ENCODE peak calls at places on chromosomes 1 and 21, in seven cellular contexts. Q, C, M, H, X, Y and L are unnamed samples.

GRCh38 chr1:6003568-6004411 is 11.6 kb upstream of the NPHP4 start:
- DNase-seq in Q (peak; percentile 92), C (no peak), M (no peak), Y (peak; percentile 2), X (no peak), H (peak; percentile 82), L (no peak)

GRCh38 chr1:89953072-89953626 is 41.8 kb upstream of the ZNF326 start:
- DNase-seq in C (peak; percentile 67), M (peak; percentile 91), Q (peak; percentile 18), Y (peak; percentile 30), H (peak; percentile 49), X (peak; percentile 31), L (peak; percentile 86)

GRCh38 chr1:21268281-21269239 is 21.7 kb downstream of the ECE1 start:
- DNase-seq in H (no peak), C (no peak), Y (peak; percentile 79), X (no peak), Q (no peak), M (no peak), L (no peak)

GRCh38 chr21:15446193-15446592 is 283.6 kb upstream of the USP25 start:
- DNase-seq in M (no peak), X (no peak), H (no peak), Y (no peak), Q (no peak), C (no peak), L (no peak)

GRCh38 chr1:228139406-228139930 is 611 bp upstream of the GUK1 start:
- DNase-seq in C (no peak), X (no peak), Y (no peak), Q (no peak), M (no peak), H (no peak), L (no peak)

GRCh38 chr1:24903560-24903954 is 26.5 kb downstream of the RUNX3 start:
- DNase-seq in Q (no peak), M (no peak), C (no peak), X (no peak), H (no peak), Y (no peak), L (no peak)

GRCh38 chr1:5994713-5995621 is 2.7 kb upstream of the NPHP4 start:
- DNase-seq in Q (no peak), X (peak; percentile 49), M (no peak), H (no peak), Y (no peak), C (no peak), L (no peak)

GRCh38 chr1:17070163-17070525 is 16.3 kb upstream of the SDHB start:
- DNase-seq in M (no peak), Y (no peak), X (no peak), H (no peak), Q (peak; percentile 20), C (no peak), L (no peak)

GRCh38 chr1:52423771-52424170 is 19.4 kb downstream of the PRPF38A start:
- DNase-seq in X (no peak), C (no peak), H (no peak), Y (no peak), M (no peak), Q (no peak), L (no peak)

GRCh38 chr1:32111789-32112188 is 3.9 kb downstream of the KPNA6 start:
- DNase-seq in Q (no peak), Y (no peak), H (no peak), M (peak; percentile 10), X (no peak), C (peak; percentile 25), L (no peak)

GRCh38 chr1:231057410-231057809 is 17.4 kb upstream of the FAM89A start:
- DNase-seq in Q (no peak), X (no peak), H (no peak), M (no peak), C (no peak), Y (no peak), L (no peak)

GRCh38 chr1:36380003-36380631 is 5.6 kb downstream of the STK40 start:
- DNase-seq in X (no peak), C (no peak), Y (peak; percentile 46), Q (no peak), M (no peak), H (peak; percentile 65), L (no peak)

GRCh38 chr1:109198745-109199144 is 15.0 kb upstream of the SARS1 start:
- DNase-seq in Y (no peak), Q (no peak), M (peak; percentile 69), X (no peak), C (peak; percentile 33), H (no peak), L (no peak)

GRCh38 chr1:75855010-75855409 is 58.3 kb downstream of the MSH4 start:
- DNase-seq in H (peak; percentile 75), Y (no peak), Q (no peak), X (no peak), C (peak; percentile 50), M (peak; percentile 56), L (peak; percentile 86)

DNA sequence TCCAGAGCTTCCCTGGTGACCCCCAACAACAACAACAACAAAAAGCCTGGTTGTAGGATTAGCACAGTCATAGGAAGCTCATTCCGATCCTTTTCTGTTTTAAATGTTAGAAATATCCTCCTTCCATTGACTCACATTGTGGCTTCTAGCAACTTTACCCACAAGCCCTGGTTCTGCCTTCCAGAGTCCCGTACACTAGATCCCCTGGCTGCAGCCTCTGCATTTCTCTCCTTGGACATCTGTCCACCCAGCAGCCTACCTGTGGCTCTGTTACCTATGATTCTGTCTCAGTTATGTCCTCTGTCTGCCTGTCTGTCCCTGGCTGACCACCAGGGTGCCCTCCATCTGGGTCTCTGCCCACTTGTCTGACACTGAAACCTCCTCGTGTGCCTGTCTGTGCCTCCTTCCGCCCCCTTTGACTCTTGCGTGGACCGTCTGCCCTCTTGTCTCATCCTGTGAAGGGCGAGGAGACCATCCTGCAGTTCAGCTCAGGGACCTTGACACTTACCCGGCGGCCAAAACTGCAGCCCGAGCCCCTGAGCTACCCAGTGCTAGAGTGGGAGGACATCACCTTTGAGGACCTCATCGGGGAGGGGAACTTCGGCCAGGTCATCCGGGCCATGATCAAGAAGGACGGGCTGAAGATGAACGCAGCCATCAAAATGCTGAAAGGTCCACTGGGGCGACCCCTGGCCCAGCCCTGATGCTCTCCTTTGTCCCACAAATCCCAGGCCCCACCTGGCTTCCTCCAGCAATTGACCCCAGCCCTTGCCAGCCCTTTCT is 16.1 kb downstream of the TIE1 start:
- DNase-seq in Q (no peak), M (no peak), X (no peak), Y (no peak), H (no peak), C (no peak), L (no peak)
- H3K4me3 ChIP-seq in Q (no peak overlapping the region), M (no peak overlapping the region), X (no peak overlapping the region), Y (no peak overlapping the region), H (no peak overlapping the region), C (no peak overlapping the region), L (no peak overlapping the region)

GRCh38 chr21:28960245-28960644 is 32.4 kb downstream of the LTN1 start:
- DNase-seq in X (no peak), C (no peak), M (no peak), Y (no peak), Q (no peak), H (no peak), L (no peak)
- TF ChIP-seq CTCF in X (no peak), C (no peak), M (no peak), Y (no peak), Q (no peak), H (no peak), L (no peak)

DNA sequence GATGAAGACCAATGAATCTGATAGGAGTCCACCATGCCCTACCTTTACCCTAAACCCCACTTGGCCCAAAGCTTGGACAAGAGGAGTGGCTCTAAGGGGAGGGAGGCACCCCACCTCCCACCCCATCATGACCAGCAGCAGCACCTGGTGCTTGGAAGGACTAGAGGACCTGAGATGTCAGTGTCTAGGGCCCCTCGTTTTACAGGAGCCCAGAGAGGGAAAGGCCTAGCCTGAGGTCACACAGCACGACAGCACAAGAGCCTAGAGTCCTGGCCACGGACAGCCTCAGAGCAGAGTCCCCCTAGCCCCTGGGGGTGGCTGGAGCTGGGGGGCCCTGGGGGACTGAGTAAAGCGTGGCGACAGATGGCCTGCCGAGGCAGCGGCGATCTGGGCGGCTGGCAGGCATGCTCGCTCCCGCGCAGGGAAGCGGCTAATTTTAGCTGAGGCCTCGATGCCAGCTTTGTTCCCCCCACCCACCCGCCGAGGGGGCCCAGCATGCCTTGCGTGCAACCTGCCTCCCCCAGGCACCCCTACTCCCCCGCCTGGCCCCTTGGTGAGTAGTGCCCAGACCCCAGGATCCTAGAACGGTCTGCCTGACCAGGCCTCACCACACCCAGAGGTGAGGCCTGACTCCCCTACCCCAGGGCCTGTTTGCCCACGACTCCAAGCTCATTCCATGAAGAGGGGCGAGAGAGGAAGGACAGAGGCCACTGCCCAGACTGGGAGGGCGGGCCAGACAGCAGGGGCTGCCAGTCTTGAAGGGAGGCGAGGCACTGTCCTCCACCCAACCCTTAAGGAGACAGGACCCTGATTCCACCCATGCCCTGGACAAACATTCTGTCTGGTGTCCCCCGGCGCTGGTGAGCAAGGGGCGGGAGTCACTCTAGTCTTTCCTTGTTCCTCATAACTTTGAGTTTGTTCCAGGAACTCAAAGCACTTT is 39.0 kb downstream of the AHDC1 start:
- DNase-seq in X (no peak), H (no peak), M (no peak), Y (peak; percentile 53), Q (no peak), C (no peak), L (no peak)
- H3K4me3 ChIP-seq in X (no peak overlapping the region), H (no peak overlapping the region), M (no peak overlapping the region), Y (no peak overlapping the region), Q (no peak overlapping the region), C (no peak overlapping the region), L (no peak overlapping the region)

DNA sequence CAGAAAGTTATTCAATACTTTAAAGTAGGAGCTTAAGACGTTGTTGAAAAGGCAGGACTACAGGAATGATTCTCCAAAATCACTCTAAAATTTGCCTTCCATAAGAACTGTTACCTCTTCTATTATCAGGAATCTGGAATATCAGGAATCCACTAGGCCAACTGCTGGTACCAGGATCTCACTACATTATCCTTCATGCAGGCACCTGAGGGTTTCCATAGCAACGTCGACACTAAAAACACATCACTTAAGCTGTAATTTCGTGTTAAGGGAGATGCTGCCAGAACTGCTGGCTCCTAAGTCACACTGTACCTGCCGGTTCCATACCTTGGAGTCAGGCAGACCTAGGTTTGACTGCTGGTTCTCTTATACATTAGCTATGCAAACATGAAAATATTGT is 139.7 kb upstream of the C1orf87 start:
- DNase-seq in Q (no peak), H (no peak), C (no peak), M (no peak), X (no peak), Y (no peak), L (no peak)
- TF ChIP-seq CTCF in Q (no peak), H (no peak), C (no peak), M (no peak), X (no peak), Y (no peak), L (no peak)

GRCh38 chr1:67308136-67308535 is 463 bp downstream of the IL12RB2 start:
- DNase-seq in M (no peak), Y (no peak), X (no peak), Q (no peak), H (no peak), C (no peak), L (no peak)
- H3K4me3 ChIP-seq in M (no peak overlapping the region), Y (peak overlapping the region; percentile 41), X (no peak overlapping the region), Q (peak overlapping the region; percentile 46), H (no peak overlapping the region), C (no peak overlapping the region), L (no peak overlapping the region)

GRCh38 chr1:7669559-7670208 is 101.4 kb upstream of the VAMP3 start:
- DNase-seq in Y (peak; percentile 68), M (peak; percentile 41), Q (peak; percentile 86), H (peak; percentile 35), C (peak; percentile 36), X (no peak), L (peak; percentile 16)
- TF ChIP-seq CTCF in Y (peak; percentile 69), M (peak; percentile 87), Q (peak; percentile 97), H (peak; percentile 96), C (peak; percentile 82), X (peak; percentile 93), L (peak; percentile 74)